ENCODE peak calls at places on chromosomes 13 and 19, in eight cellular contexts. Y is naive thymus-derived CD8-positive, alpha-beta T cell; X is stomach; G is amniotic epithelial cell; D is cardiac muscle cell; B is HT-29; U is stimulated activated CD8-positive, alpha-beta memory T cell treated with anti-CD3 and anti-CD28 coated beads, Interleukin-2, amount 100 ng/mL, for 48 hours; L is heart right ventricle. T is an unnamed sample.

GRCh38 chr19:51354742-51355148 is 11.4 kb downstream of the ETFB start:
- DNase-seq in Y (no peak), X (no peak), G (peak), D (peak), B (no peak), U (no peak), L (no peak), T (peak)

GRCh38 chr19:6997679-6998445 is 23.4 kb downstream of the MBD3L2B start:
- DNase-seq in Y (no peak), X (no peak), G (peak), D (no peak), B (no peak), U (no peak), L (no peak), T (no peak)

GRCh38 chr19:2215281-2215751 is 20.8 kb downstream of the PLEKHJ1 start:
- DNase-seq in Y (no peak), X (no peak), G (no peak), D (no peak), B (no peak), U (no peak), L (no peak), T (no peak)

GRCh38 chr19:39341122-39341719 is 1.0 kb upstream of the SAMD4B start:
- DNase-seq in Y (no peak), X (peak), G (no peak), D (peak), B (no peak), U (no peak), L (peak), T (peak)

GRCh38 chr13:45055902-45056648 is 64.2 kb upstream of the GTF2F2 start:
- DNase-seq in Y (no peak), X (no peak), G (peak), D (no peak), B (peak), U (peak), L (peak), T (no peak)

GRCh38 chr13:20053016-20053415 is 94.5 kb downstream of the ZMYM2 start:
- DNase-seq in Y (no peak), X (no peak), G (peak), D (peak), B (no peak), U (no peak), L (peak), T (no peak)

GRCh38 chr13:98919566-98919965 is 58.3 kb downstream of the DOCK9 start:
- DNase-seq in Y (no peak), X (no peak), G (no peak), D (no peak), B (no peak), U (no peak), L (no peak), T (no peak)

GRCh38 chr13:27257648-27258253 is 6.4 kb downstream of the RPL21 start:
- DNase-seq in Y (no peak), X (no peak), G (no peak), D (no peak), B (no peak), U (no peak), L (no peak), T (no peak)

GRCh38 chr13:105196052-105196451 is 1339.4 kb downstream of the EFNB2 start:
- DNase-seq in Y (no peak), X (no peak), G (peak), D (no peak), B (peak), U (no peak), L (no peak), T (no peak)

GRCh38 chr13:105979131-105979530 is 556.3 kb downstream of the EFNB2 start:
- DNase-seq in Y (no peak), X (no peak), G (no peak), D (no peak), B (no peak), U (no peak), L (no peak), T (no peak)

GRCh38 chr19:39951686-39952085 is 17.3 kb upstream of the FCGBP start:
- DNase-seq in Y (no peak), X (peak), G (peak), D (no peak), B (no peak), U (no peak), L (no peak), T (no peak)

GRCh38 chr19:29487432-29487831 is 38.4 kb upstream of the VSTM2B start:
- DNase-seq in Y (no peak), X (no peak), G (no peak), D (no peak), B (no peak), U (no peak), L (no peak), T (no peak)

GRCh38 chr13:26584713-26585112 is 27.2 kb downstream of the WASF3 start:
- DNase-seq in Y (no peak), X (no peak), G (peak), D (no peak), B (no peak), U (no peak), L (no peak), T (no peak)

GRCh38 chr13:69108486-69108885 is 999.1 kb upstream of the ATXN8OS start:
- DNase-seq in Y (no peak), X (no peak), G (no peak), D (no peak), B (peak), U (no peak), L (no peak), T (no peak)

GRCh38 chr13:42895781-42896180 is 96.3 kb downstream of the EPSTI1 start:
- DNase-seq in Y (no peak), X (no peak), G (peak), D (no peak), B (no peak), U (no peak), L (no peak), T (no peak)

GRCh38 chr19:16216744-16217670 is 19.3 kb downstream of the AP1M1 start:
- DNase-seq in Y (peak), X (no peak), G (no peak), D (no peak), B (no peak), U (no peak), L (no peak), T (no peak)

GRCh38 chr13:50809133-50810090 is 34.1 kb downstream of the DLEU7 start:
- DNase-seq in Y (no peak), X (no peak), G (no peak), D (no peak), B (no peak), U (no peak), L (no peak), T (no peak)

GRCh38 chr19:41541990-41542584 is 33.9 kb upstream of the CEACAM21 start:
- DNase-seq in Y (peak), X (peak), G (peak), D (peak), B (peak), U (peak), L (peak), T (no peak)

GRCh38 chr13:46995874-46996273 is 99.0 kb upstream of the HTR2A start:
- DNase-seq in Y (no peak), X (no peak), G (no peak), D (no peak), B (no peak), U (no peak), L (no peak), T (no peak)

GRCh38 chr19:21698215-21698614 is 69.2 kb downstream of the ZNF100 start:
- DNase-seq in Y (no peak), X (no peak), G (peak), D (peak), B (peak), U (no peak), L (no peak), T (no peak)

GRCh38 chr13:72290962-72291681 is 424.1 kb upstream of the DACH1 start:
- DNase-seq in Y (no peak), X (no peak), G (peak), D (no peak), B (peak), U (no peak), L (no peak), T (no peak)

GRCh38 chr13:46181799-46182490 is at the start of gene LCP1:
- DNase-seq in Y (peak), X (peak), G (no peak), D (no peak), B (no peak), U (peak), L (no peak), T (no peak)

GRCh38 chr19:29117926-29118325 is 95.0 kb downstream of the UQCRFS1 start:
- DNase-seq in Y (no peak), X (no peak), G (no peak), D (no peak), B (no peak), U (no peak), L (no peak), T (no peak)

GRCh38 chr13:92842145-92842544 is 384.5 kb upstream of the GPC6 start:
- DNase-seq in Y (no peak), X (no peak), G (peak), D (no peak), B (no peak), U (no peak), L (no peak), T (no peak)

GRCh38 chr19:51251453-51251790 is 542 bp downstream of the SIGLECL1 start:
- DNase-seq in Y (no peak), X (no peak), G (no peak), D (no peak), B (no peak), U (no peak), L (no peak), T (no peak)

GRCh38 chr13:112124100-112124499 is 57.2 kb downstream of the SOX1 start:
- DNase-seq in Y (no peak), X (no peak), G (no peak), D (no peak), B (no peak), U (no peak), L (no peak), T (no peak)

GRCh38 chr13:42497798-42498197 is 76.2 kb upstream of the TNFSF11 start:
- DNase-seq in Y (no peak), X (no peak), G (peak), D (no peak), B (peak), U (no peak), L (no peak), T (no peak)

GRCh38 chr13:52783943-52784342 is 44.3 kb upstream of the CNMD start:
- DNase-seq in Y (no peak), X (no peak), G (no peak), D (no peak), B (no peak), U (no peak), L (no peak), T (no peak)

GRCh38 chr13:75907044-75907443 is 270.9 kb downstream of the LMO7 start:
- DNase-seq in Y (no peak), X (no peak), G (no peak), D (no peak), B (no peak), U (no peak), L (no peak), T (no peak)

GRCh38 chr19:49422407-49423277 is 599 bp downstream of the PTH2 start:
- DNase-seq in Y (no peak), X (no peak), G (no peak), D (peak), B (no peak), U (no peak), L (no peak), T (no peak)

GRCh38 chr19:33778089-33778791 is 18.4 kb upstream of the KCTD15 start:
- DNase-seq in Y (peak), X (peak), G (peak), D (peak), B (peak), U (peak), L (peak), T (peak)

T was measured in progenitor cell of endocrine pancreas.